ENCODE peak calls at places on chromosomes 7 and 10, in seven cellular contexts. K is ELR, R is HEK293T, W is lower lobe of right lung, Y is small intestine, Q is amniotic stem cell, Z is GM23248. L is an unnamed sample.

GRCh38 chr10:13373644-13374043 is 25.6 kb upstream of the SEPHS1 start:
- DNase-seq in Y (no peak), Z (no peak), W (no peak), K (no peak), R (no peak), Q (no peak), L (no peak)

GRCh38 chr7:70670288-70670687 is 461.7 kb upstream of the GALNT17 start:
- DNase-seq in Q (no peak), K (no peak), W (no peak), Y (no peak), R (no peak), Z (no peak), L (no peak)

GRCh38 chr10:60960913-60961312 is 16.9 kb upstream of the RHOBTB1 start:
- DNase-seq in R (no peak), Z (no peak), K (no peak), Q (no peak), W (no peak), Y (no peak), L (no peak)

GRCh38 chr7:55111007-55111406 is 92.2 kb downstream of the EGFR start:
- DNase-seq in K (no peak), W (no peak), Y (no peak), R (no peak), Q (no peak), Z (peak), L (no peak)

GRCh38 chr10:32332299-32332750 is 14.6 kb downstream of the EPC1 start:
- DNase-seq in R (no peak), Z (no peak), K (no peak), W (no peak), Y (peak), Q (no peak), L (no peak)

GRCh38 chr10:50552771-50553535 is 70.8 kb downstream of the SGMS1 start:
- DNase-seq in Z (peak), Y (peak), W (no peak), Q (no peak), R (peak), K (peak), L (no peak)

GRCh38 chr10:121715076-121715475 is 116.8 kb upstream of the FGFR2 start:
- DNase-seq in R (no peak), Y (no peak), W (no peak), Z (no peak), Q (no peak), K (no peak), L (no peak)

GRCh38 chr7:28592861-28593260 is 180.5 kb downstream of the CREB5 start:
- DNase-seq in Y (no peak), W (no peak), R (no peak), K (no peak), Q (no peak), Z (no peak), L (no peak)

GRCh38 chr7:40680657-40681056 is 545.9 kb downstream of the SUGCT start:
- DNase-seq in Z (peak), W (no peak), K (peak), R (peak), Y (peak), Q (no peak), L (no peak)

GRCh38 chr7:76353744-76354143 is 5.0 kb downstream of the YWHAG start:
- DNase-seq in W (no peak), Q (no peak), Z (no peak), Y (no peak), K (no peak), R (no peak), L (no peak)

GRCh38 chr7:128271471-128272454 is 30.7 kb downstream of the LEP start:
- DNase-seq in Q (no peak), Y (no peak), K (no peak), Z (peak), R (no peak), W (no peak), L (no peak)

GRCh38 chr10:120336910-120337540 is 120.0 kb upstream of the PLPP4 start:
- DNase-seq in Y (peak), Z (peak), Q (no peak), W (peak), K (peak), R (peak), L (no peak)

GRCh38 chr10:31926765-31927596 is 1.6 kb downstream of the ARHGAP12 start:
- DNase-seq in R (no peak), W (no peak), K (peak), Q (no peak), Z (peak), Y (peak), L (no peak)

GRCh38 chr7:86469680-86470295 is 173.9 kb upstream of the GRM3 start:
- DNase-seq in Q (peak), K (peak), Z (peak), W (no peak), R (peak), Y (peak), L (no peak)

GRCh38 chr7:28858206-28858605 is 99.9 kb downstream of the TRIL start:
- DNase-seq in Y (no peak), K (peak), Q (no peak), R (no peak), W (no peak), Z (peak), L (no peak)

GRCh38 chr7:56175086-56175760 is 59.0 kb upstream of the NUPR2 start:
- DNase-seq in Z (peak), K (no peak), Y (no peak), R (no peak), W (no peak), Q (no peak), L (no peak)

GRCh38 chr7:63012633-63013183 is 985.9 kb upstream of the ZNF722 start:
- DNase-seq in K (no peak), Y (no peak), W (no peak), R (no peak), Q (no peak), Z (peak), L (no peak)

GRCh38 chr7:124566576-124566975 is 199.0 kb downstream of the GPR37 start:
- DNase-seq in K (peak), Y (no peak), R (no peak), Z (no peak), Q (no peak), W (no peak), L (no peak)

GRCh38 chr7:32071466-32072091 is 1.4 kb upstream of the PDE1C start:
- DNase-seq in R (no peak), K (no peak), W (no peak), Q (no peak), Z (no peak), Y (no peak), L (no peak)

GRCh38 chr10:116272497-116273221 is at the start of gene GFRA1:
- DNase-seq in K (peak), Q (no peak), R (peak), Z (peak), W (no peak), Y (no peak), L (peak)

GRCh38 chr7:157961731-157962457 is 625.1 kb downstream of the DNAJB6 start:
- DNase-seq in W (no peak), Y (no peak), K (no peak), Q (no peak), Z (no peak), R (no peak), L (no peak)

GRCh38 chr7:32206987-32207386 is 136.8 kb upstream of the PDE1C start:
- DNase-seq in Q (no peak), K (peak), W (no peak), R (peak), Z (peak), Y (no peak), L (no peak)

GRCh38 chr7:143043391-143043790 is 8.8 kb upstream of the OR6V1 start:
- DNase-seq in Z (peak), K (no peak), Y (no peak), W (no peak), R (no peak), Q (peak), L (no peak)

GRCh38 chr7:127251048-127251451 is 1.7 kb downstream of the GRM8 start:
- DNase-seq in Z (peak), Y (no peak), W (no peak), K (no peak), Q (no peak), R (no peak), L (no peak)

GRCh38 chr7:96407427-96407826 is 85.5 kb upstream of the SLC25A13 start:
- DNase-seq in Z (peak), Q (peak), Y (no peak), K (peak), R (no peak), W (no peak), L (no peak)

GRCh38 chr7:115634633-115635032 is 395.9 kb downstream of the TFEC start:
- DNase-seq in Q (no peak), Y (no peak), Z (peak), K (peak), W (no peak), R (no peak), L (no peak)

GRCh38 chr7:129356176-129356575 is 78.1 kb upstream of the STRIP2 start:
- DNase-seq in Z (no peak), Q (no peak), R (no peak), K (no peak), Y (no peak), W (no peak), L (no peak)

GRCh38 chr7:4058158-4058557 is 623.9 kb upstream of the FOXK1 start:
- DNase-seq in K (peak), Z (no peak), Y (no peak), W (no peak), Q (no peak), R (no peak), L (no peak)

GRCh38 chr7:125355899-125356298 is 426.3 kb upstream of the POT1 start:
- DNase-seq in Q (no peak), R (no peak), W (no peak), K (peak), Y (no peak), Z (no peak), L (no peak)

GRCh38 chr10:115409347-115409746 is 316.2 kb downstream of the ATRNL1 start:
- DNase-seq in Z (no peak), Y (no peak), R (no peak), W (no peak), K (no peak), Q (no peak), L (no peak)

GRCh38 chr7:74658171-74659004 is 870 bp downstream of the GTF2I start:
- DNase-seq in W (peak), Y (peak), Q (peak), Z (peak), R (peak), K (peak), L (peak)

GRCh38 chr10:79348640-79348988 is 1.3 kb downstream of the PPIF start:
- DNase-seq in K (no peak), Y (no peak), R (no peak), W (no peak), Q (no peak), Z (peak), L (no peak)

GRCh38 chr7:422886-423225 is 96.8 kb downstream of the PDGFA start:
- DNase-seq in W (no peak), K (no peak), Q (no peak), Z (no peak), R (no peak), Y (no peak), L (no peak)

L was measured in left lung.